ENCODE peak calls at places on chromosomes 11 and 22, in five cellular contexts. One of them, this sample, is unnamed.

GRCh38 chr22:32080904-32081303 is 37.8 kb downstream of the SLC5A1 start:
- DNase-seq in fibroblast of mammary gland: peak
- DNase-seq in NCI-H2081 treated with DMSO at 0.1 percent for 48 hours: no peak
- DNase-seq in NCI-H187 treated with DMSO at 0.1 percent for 48 hours: no peak
- DNase-seq in NCI-H460: peak
- DNase-seq in this sample: peak

GRCh38 chr22:29245626-29246385 is 22.0 kb downstream of the RHBDD3 start:
- DNase-seq in fibroblast of mammary gland: peak
- DNase-seq in NCI-H2081 treated with DMSO at 0.1 percent for 48 hours: no peak
- DNase-seq in NCI-H187 treated with DMSO at 0.1 percent for 48 hours: no peak
- DNase-seq in NCI-H460: peak
- DNase-seq in this sample: peak

GRCh38 chr11:102421262-102421661 is 31.3 kb downstream of the TMEM123 start:
- DNase-seq in fibroblast of mammary gland: no peak
- DNase-seq in NCI-H2081 treated with DMSO at 0.1 percent for 48 hours: peak
- DNase-seq in NCI-H187 treated with DMSO at 0.1 percent for 48 hours: peak
- DNase-seq in NCI-H460: no peak
- DNase-seq in this sample: no peak

GRCh38 chr11:60859616-60860250 is 4.0 kb upstream of the PTGDR2 start:
- DNase-seq in fibroblast of mammary gland: no peak
- DNase-seq in NCI-H2081 treated with DMSO at 0.1 percent for 48 hours: no peak
- DNase-seq in NCI-H187 treated with DMSO at 0.1 percent for 48 hours: no peak
- DNase-seq in NCI-H460: no peak
- DNase-seq in this sample: no peak

GRCh38 chr22:19731361-19731725 is 8.0 kb downstream of the GP1BB start:
- DNase-seq in fibroblast of mammary gland: no peak
- DNase-seq in NCI-H2081 treated with DMSO at 0.1 percent for 48 hours: no peak
- DNase-seq in NCI-H187 treated with DMSO at 0.1 percent for 48 hours: no peak
- DNase-seq in NCI-H460: no peak
- DNase-seq in this sample: no peak

GRCh38 chr11:19281041-19281440 is 40.3 kb upstream of the E2F8 start:
- DNase-seq in fibroblast of mammary gland: no peak
- DNase-seq in NCI-H2081 treated with DMSO at 0.1 percent for 48 hours: no peak
- DNase-seq in NCI-H187 treated with DMSO at 0.1 percent for 48 hours: no peak
- DNase-seq in NCI-H460: no peak
- DNase-seq in this sample: no peak

GRCh38 chr22:50489363-50490243 is 2.9 kb downstream of the MIOX start:
- DNase-seq in fibroblast of mammary gland: no peak
- DNase-seq in NCI-H2081 treated with DMSO at 0.1 percent for 48 hours: no peak
- DNase-seq in NCI-H187 treated with DMSO at 0.1 percent for 48 hours: no peak
- DNase-seq in NCI-H460: no peak
- DNase-seq in this sample: no peak

GRCh38 chr11:11351042-11351586 is 1.9 kb downstream of the CSNK2A3 start:
- DNase-seq in fibroblast of mammary gland: peak
- DNase-seq in NCI-H2081 treated with DMSO at 0.1 percent for 48 hours: no peak
- DNase-seq in NCI-H187 treated with DMSO at 0.1 percent for 48 hours: no peak
- DNase-seq in NCI-H460: no peak
- DNase-seq in this sample: peak

GRCh38 chr22:49765951-49766350 is 61.7 kb downstream of the BRD1 start:
- DNase-seq in fibroblast of mammary gland: no peak
- DNase-seq in NCI-H2081 treated with DMSO at 0.1 percent for 48 hours: no peak
- DNase-seq in NCI-H187 treated with DMSO at 0.1 percent for 48 hours: no peak
- DNase-seq in NCI-H460: no peak
- DNase-seq in this sample: no peak

This sample was measured in foreskin fibroblast.